ENCODE peak calls at places on chromosomes 7 and 10, in seven cellular contexts. P is fibroblast of lung; E is CD8-positive, alpha-beta T cell; W is hepatocyte; T is cardiac muscle cell; N is DND-41; Q is body of pancreas. A is an unnamed sample.

GRCh38 chr7:30770936-30771858 is at the start of gene MINDY4:
- DNase-seq in P (peak), E (peak), W (peak), T (peak), N (peak), Q (peak), A (peak)

GRCh38 chr7:46784746-46785145 is 797.2 kb downstream of the TNS3 start:
- DNase-seq in P (peak), E (no peak), W (peak), T (no peak), N (no peak), Q (no peak), A (no peak)

GRCh38 chr7:94452257-94452656 is 57.4 kb upstream of the CASD1 start:
- DNase-seq in P (no peak), E (no peak), W (peak), T (peak), N (no peak), Q (peak), A (no peak)

GRCh38 chr7:29989257-29989995 is at the start of gene SCRN1:
- DNase-seq in P (no peak), E (peak), W (peak), T (peak), N (no peak), Q (peak), A (peak)

GRCh38 chr7:102473271-102473991 is 5.3 kb downstream of the POLR2J start:
- DNase-seq in P (no peak), E (no peak), W (peak), T (no peak), N (no peak), Q (peak), A (no peak)

GRCh38 chr10:69456880-69457693 is 5.8 kb downstream of the TSPAN15 start:
- DNase-seq in P (peak), E (no peak), W (no peak), T (peak), N (no peak), Q (no peak), A (no peak)

GRCh38 chr7:69962077-69962855 is 364.0 kb downstream of the AUTS2 start:
- DNase-seq in P (peak), E (no peak), W (peak), T (peak), N (no peak), Q (peak), A (no peak)

GRCh38 chr7:117122536-117122935 is 169.2 kb downstream of the ST7 start:
- DNase-seq in P (no peak), E (no peak), W (no peak), T (no peak), N (no peak), Q (no peak), A (no peak)

GRCh38 chr7:29764227-29764626 is 42.1 kb upstream of the WIPF3 start:
- DNase-seq in P (no peak), E (no peak), W (no peak), T (peak), N (no peak), Q (peak), A (no peak)

GRCh38 chr7:106050743-106051110 is 61.4 kb downstream of the SYPL1 start:
- DNase-seq in P (peak), E (no peak), W (peak), T (no peak), N (no peak), Q (no peak), A (no peak)

GRCh38 chr10:19332304-19332703 is 283.7 kb downstream of the MALRD1 start:
- DNase-seq in P (no peak), E (no peak), W (no peak), T (no peak), N (no peak), Q (no peak), A (no peak)

GRCh38 chr7:7177044-7177517 is 5.3 kb upstream of the C1GALT1 start:
- DNase-seq in P (peak), E (no peak), W (peak), T (no peak), N (no peak), Q (no peak), A (no peak)

GRCh38 chr10:27743736-27744477 is 1.7 kb downstream of the MKX start:
- DNase-seq in P (no peak), E (no peak), W (peak), T (peak), N (no peak), Q (no peak), A (peak)

GRCh38 chr7:19107392-19108147 is 9.9 kb downstream of the TWIST1 start:
- DNase-seq in P (peak), E (no peak), W (peak), T (peak), N (no peak), Q (no peak), A (no peak)

GRCh38 chr10:49679480-49679893 is at the start of gene C10orf53:
- DNase-seq in P (peak), E (no peak), W (peak), T (peak), N (no peak), Q (peak), A (no peak)

GRCh38 chr10:35331894-35332640 is 4.2 kb upstream of the CCNY start:
- DNase-seq in P (peak), E (no peak), W (peak), T (peak), N (no peak), Q (peak), A (no peak)

GRCh38 chr10:110205051-110205675 is 2.2 kb upstream of the MXI1 start:
- DNase-seq in P (no peak), E (no peak), W (no peak), T (no peak), N (no peak), Q (no peak), A (no peak)

DNA sequence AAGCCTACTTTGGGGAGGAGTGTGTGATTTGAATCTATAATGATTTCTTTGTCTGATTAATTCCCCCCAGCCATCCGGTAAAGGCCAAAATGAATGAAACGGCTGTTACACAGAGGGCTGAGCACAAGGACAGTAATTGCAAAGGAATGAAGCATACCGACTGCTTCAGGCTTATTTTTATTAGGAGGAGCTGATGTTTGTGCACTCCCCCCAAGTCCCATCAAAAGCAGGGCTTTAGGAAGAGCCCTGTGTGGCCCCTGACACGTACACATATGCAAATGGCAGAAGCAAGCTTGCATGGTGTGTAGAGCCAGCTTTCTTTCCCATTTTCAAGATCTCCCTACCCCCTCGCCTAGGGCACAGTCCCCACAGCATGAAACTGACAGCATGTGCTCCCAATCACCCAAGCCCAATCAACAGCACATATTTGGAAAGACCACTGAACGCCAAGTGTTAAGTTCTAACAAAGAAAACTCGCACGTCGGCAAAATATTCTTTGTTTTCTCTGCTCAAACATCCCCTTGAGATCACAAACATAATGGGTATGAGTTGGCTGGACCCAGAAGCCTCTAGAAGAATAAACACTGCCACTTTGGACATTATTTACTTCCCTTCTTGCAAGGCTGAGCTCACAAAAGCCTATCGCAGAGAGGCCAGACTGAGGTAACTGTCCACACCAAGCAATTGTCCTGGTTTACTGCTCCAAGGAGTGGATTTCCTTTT is 143.0 kb downstream of the CUBN start:
- DNase-seq in P (peak), E (no peak), W (no peak), T (no peak), N (no peak), Q (no peak), A (no peak)
- H3K27ac ChIP-seq in P (peak), E (no peak), W (peak), T (no peak), N (no peak), Q (no peak), A (no peak)

DNA sequence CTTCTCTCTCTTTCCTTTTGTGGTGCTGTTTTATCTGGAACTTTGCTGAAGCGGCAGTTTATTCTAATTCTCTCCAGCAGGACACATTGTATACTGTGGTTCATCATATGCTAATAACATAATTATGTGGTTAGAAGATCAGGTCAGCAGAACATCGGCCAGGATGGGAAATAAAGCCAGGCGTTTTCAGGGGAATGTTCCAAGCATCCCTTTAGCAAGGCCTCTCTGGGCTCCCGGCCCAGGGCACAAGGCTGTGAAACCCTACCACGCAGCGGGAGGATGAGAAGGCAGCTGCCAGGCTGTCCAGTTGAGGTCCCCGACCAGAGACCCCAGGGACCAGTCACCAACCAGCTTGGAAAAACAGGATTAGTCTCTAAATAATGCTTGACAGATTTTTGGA is 112.2 kb upstream of the GALNT17 start:
- DNase-seq in P (no peak), E (no peak), W (peak), T (no peak), N (no peak), Q (peak), A (no peak)
- TF ChIP-seq CTCF in P (no peak), E (no peak), W (no peak), T (no peak), N (no peak), Q (no peak), A (no peak)

GRCh38 chr10:124126711-124127385 is 33.5 kb upstream of the CHST15 start:
- DNase-seq in P (no peak), E (no peak), W (no peak), T (no peak), N (no peak), Q (no peak), A (no peak)

GRCh38 chr10:124126139-124126538 is 32.7 kb upstream of the CHST15 start:
- DNase-seq in P (no peak), E (no peak), W (no peak), T (no peak), N (no peak), Q (no peak), A (no peak)

GRCh38 chr10:124127965-124128810 is 34.8 kb upstream of the CHST15 start:
- DNase-seq in P (no peak), E (no peak), W (peak), T (no peak), N (peak), Q (no peak), A (no peak)

GRCh38 chr10:124128811-124129145 is 35.4 kb upstream of the CHST15 start:
- DNase-seq in P (no peak), E (no peak), W (no peak), T (no peak), N (no peak), Q (no peak), A (no peak)

GRCh38 chr10:124127563-124127962 is 34.2 kb upstream of the CHST15 start:
- DNase-seq in P (no peak), E (no peak), W (no peak), T (no peak), N (no peak), Q (no peak), A (no peak)
- H3K27ac ChIP-seq in P (no peak), E (no peak), W (no peak), T (no peak), N (peak), Q (no peak), A (no peak)

GRCh38 chr10:59865101-59865500 is 41.3 kb downstream of the CCDC6 start:
- DNase-seq in P (peak), E (no peak), W (peak), T (peak), N (no peak), Q (peak), A (no peak)
- TF ChIP-seq CTCF in P (peak), E (peak), W (peak), T (peak), N (no peak), Q (peak), A (peak)

DNA sequence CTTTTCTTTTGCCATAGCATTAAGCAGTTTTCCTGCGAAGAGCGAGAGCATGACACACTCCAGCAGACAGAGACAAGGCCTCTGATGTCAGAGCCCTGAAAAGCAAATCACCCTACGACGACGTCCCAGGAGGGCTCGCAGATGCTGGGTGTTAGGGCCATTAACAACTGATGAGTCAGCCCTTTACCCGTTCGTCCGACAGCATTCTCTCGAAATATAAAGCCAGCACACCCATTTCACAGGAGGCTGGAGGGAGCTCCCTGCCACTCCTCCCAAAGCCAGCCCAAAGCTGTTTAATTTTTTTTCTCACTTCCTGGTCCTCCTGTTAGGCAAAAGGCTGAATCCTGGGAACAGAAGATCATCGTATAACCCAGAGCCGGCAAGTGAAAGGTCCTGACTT is 311.2 kb upstream of the ZMIZ1 start:
- DNase-seq in P (peak), E (no peak), W (peak), T (no peak), N (no peak), Q (no peak), A (no peak)
- H3K27ac ChIP-seq in P (peak), E (no peak), W (peak), T (no peak), N (no peak), Q (no peak), A (no peak)

DNA sequence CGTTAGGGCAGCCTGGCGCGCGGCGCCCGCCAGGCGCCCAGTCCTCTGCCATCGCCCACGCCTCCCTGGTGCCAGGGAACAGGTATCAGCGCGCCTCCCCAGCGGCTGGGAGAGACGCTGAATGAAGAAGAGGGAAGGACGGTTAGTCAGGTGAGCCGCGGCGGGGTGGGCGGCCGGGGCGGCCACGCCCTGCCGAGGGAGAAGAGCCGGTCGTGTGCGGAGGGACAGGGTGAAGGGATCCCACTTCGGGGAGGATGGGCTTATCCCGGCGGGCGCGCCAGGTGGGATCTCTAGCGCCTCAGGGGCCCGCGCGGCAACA is 580 bp upstream of the ARL4A start:
- DNase-seq in P (no peak), E (no peak), W (no peak), T (no peak), N (no peak), Q (no peak), A (no peak)
- TF ChIP-seq CTCF in P (no peak), E (peak), W (no peak), T (no peak), N (no peak), Q (no peak), A (peak)

DNA sequence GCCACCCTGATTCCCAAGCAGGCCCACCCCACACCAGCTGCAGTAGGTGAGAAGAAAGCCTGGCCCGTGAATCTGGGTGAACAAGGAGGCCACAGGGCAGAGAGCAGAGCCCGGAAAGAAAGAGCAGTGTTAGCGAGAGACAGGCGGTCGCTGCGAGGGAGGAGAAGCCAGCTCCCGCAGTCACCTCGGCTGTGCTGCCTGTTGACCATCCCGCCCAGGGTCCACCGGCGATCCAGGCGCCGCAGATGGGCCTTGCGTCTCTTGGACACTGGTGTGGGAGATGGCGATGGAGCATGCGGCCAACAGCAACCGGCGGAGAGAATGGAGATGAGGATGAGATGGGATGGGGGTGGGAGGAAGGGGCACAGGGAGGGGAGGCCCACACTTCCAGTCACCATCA is 128.8 kb downstream of the NEURL1 start:
- DNase-seq in P (no peak), E (no peak), W (no peak), T (no peak), N (no peak), Q (no peak), A (no peak)
- H3K27ac ChIP-seq in P (no peak), E (no peak), W (no peak), T (no peak), N (no peak), Q (no peak), A (no peak)

GRCh38 chr10:3871424-3871996 is 86.5 kb upstream of the KLF6 start:
- DNase-seq in P (no peak), E (no peak), W (no peak), T (no peak), N (no peak), Q (no peak), A (no peak)
- TF ChIP-seq CTCF in P (no peak), E (no peak), W (no peak), T (no peak), N (no peak), Q (no peak), A (no peak)

DNA sequence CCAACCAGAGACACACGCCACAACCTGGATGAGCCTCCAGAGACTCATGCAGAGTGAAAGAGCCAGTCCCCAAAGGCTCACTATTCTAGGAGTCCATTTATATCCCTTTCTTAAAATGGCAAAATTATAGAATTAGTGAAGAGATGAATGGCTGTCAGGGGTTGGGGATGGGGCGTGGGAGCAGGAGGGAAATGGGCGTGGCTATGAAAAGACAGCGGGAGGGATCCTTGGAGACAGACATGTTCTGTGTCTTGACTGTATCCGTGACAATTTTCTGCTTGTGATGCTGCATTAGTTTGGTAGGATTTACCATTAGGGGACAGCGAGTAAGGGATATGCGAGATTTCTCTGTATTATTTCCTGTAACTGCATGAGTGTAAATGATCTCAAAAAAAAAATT is 33.0 kb downstream of the FAM53B start:
- DNase-seq in P (no peak), E (no peak), W (no peak), T (no peak), N (no peak), Q (no peak), A (no peak)
- H3K27ac ChIP-seq in P (no peak), E (no peak), W (no peak), T (no peak), N (peak), Q (no peak), A (no peak)

A was measured in CD4-positive, alpha-beta T cell.